ENCODE peak calls at places on chromosomes 1 and 21, in ten cellular contexts. One of them, this sample, is unnamed.

GRCh38 chr21:38440746-38441145 is 57.5 kb downstream of the ERG start:
- DNase-seq in Calu3: no peak
- DNase-seq in brain microvascular endothelial cell: peak; percentile 94
- DNase-seq in skeletal muscle cell: peak; percentile 61
- DNase-seq in iPS-NIHi11: no peak
- DNase-seq in left ventricle myocardium inferior: no peak
- DNase-seq in AG10803: peak; percentile 80
- DNase-seq in natural killer cell: no peak
- DNase-seq in fibroblast of mammary gland: peak; percentile 28
- DNase-seq in germinal center: no peak
- DNase-seq in this sample: peak; percentile 91

GRCh38 chr1:170668301-170668789 is 4.4 kb downstream of the PRRX1 start:
- DNase-seq in iPS-NIHi11: no peak
- DNase-seq in AG10803: peak; percentile 59
- DNase-seq in Calu3: peak; percentile 41
- DNase-seq in fibroblast of mammary gland: peak; percentile 83
- DNase-seq in left ventricle myocardium inferior: no peak
- DNase-seq in brain microvascular endothelial cell: peak; percentile 22
- DNase-seq in natural killer cell: no peak
- DNase-seq in skeletal muscle cell: no peak
- DNase-seq in germinal center: no peak
- DNase-seq in this sample: peak; percentile 69

GRCh38 chr1:41900611-41901444 is 17.9 kb downstream of the HIVEP3 start:
- DNase-seq in AG10803: peak; percentile 66
- DNase-seq in skeletal muscle cell: no peak
- DNase-seq in left ventricle myocardium inferior: no peak
- DNase-seq in germinal center: no peak
- DNase-seq in Calu3: no peak
- DNase-seq in fibroblast of mammary gland: peak; percentile 49
- DNase-seq in natural killer cell: no peak
- DNase-seq in iPS-NIHi11: no peak
- DNase-seq in brain microvascular endothelial cell: no peak
- DNase-seq in this sample: peak; percentile 47

GRCh38 chr1:20087668-20088067 is 17.7 kb downstream of the PLA2G5 start:
- DNase-seq in skeletal muscle cell: no peak
- DNase-seq in left ventricle myocardium inferior: no peak
- DNase-seq in natural killer cell: no peak
- DNase-seq in iPS-NIHi11: peak; percentile 45
- DNase-seq in fibroblast of mammary gland: no peak
- DNase-seq in Calu3: no peak
- DNase-seq in brain microvascular endothelial cell: no peak
- DNase-seq in germinal center: peak; percentile 56
- DNase-seq in AG10803: no peak
- DNase-seq in this sample: no peak

GRCh38 chr1:114485286-114485685 is 25.7 kb downstream of the TRIM33 start:
- DNase-seq in Calu3: no peak
- DNase-seq in natural killer cell: no peak
- DNase-seq in germinal center: no peak
- DNase-seq in fibroblast of mammary gland: peak; percentile 28
- DNase-seq in brain microvascular endothelial cell: no peak
- DNase-seq in skeletal muscle cell: no peak
- DNase-seq in left ventricle myocardium inferior: no peak
- DNase-seq in AG10803: no peak
- DNase-seq in iPS-NIHi11: no peak
- DNase-seq in this sample: no peak

GRCh38 chr1:10841059-10841458 is 44.6 kb upstream of the CASZ1 start:
- DNase-seq in germinal center: no peak
- DNase-seq in AG10803: no peak
- DNase-seq in brain microvascular endothelial cell: no peak
- DNase-seq in skeletal muscle cell: no peak
- DNase-seq in iPS-NIHi11: no peak
- DNase-seq in left ventricle myocardium inferior: no peak
- DNase-seq in natural killer cell: no peak
- DNase-seq in Calu3: no peak
- DNase-seq in fibroblast of mammary gland: no peak
- DNase-seq in this sample: no peak

GRCh38 chr1:90879281-90879680 is 142.6 kb downstream of the ZNF644 start:
- DNase-seq in AG10803: peak; percentile 7
- DNase-seq in iPS-NIHi11: no peak
- DNase-seq in Calu3: no peak
- DNase-seq in skeletal muscle cell: no peak
- DNase-seq in left ventricle myocardium inferior: no peak
- DNase-seq in brain microvascular endothelial cell: no peak
- DNase-seq in natural killer cell: no peak
- DNase-seq in fibroblast of mammary gland: peak; percentile 8
- DNase-seq in germinal center: no peak
- DNase-seq in this sample: peak; percentile 8

GRCh38 chr1:54095543-54096286 is 42.3 kb downstream of the TCEANC2 start:
- DNase-seq in Calu3: no peak
- DNase-seq in natural killer cell: no peak
- DNase-seq in brain microvascular endothelial cell: no peak
- DNase-seq in iPS-NIHi11: no peak
- DNase-seq in left ventricle myocardium inferior: no peak
- DNase-seq in skeletal muscle cell: no peak
- DNase-seq in fibroblast of mammary gland: no peak
- DNase-seq in germinal center: no peak
- DNase-seq in AG10803: no peak
- DNase-seq in this sample: no peak

GRCh38 chr21:30831194-30831765 is 1.7 kb upstream of the KRTAP7-1 start:
- DNase-seq in brain microvascular endothelial cell: peak; percentile 8
- DNase-seq in germinal center: peak; percentile 23
- DNase-seq in Calu3: no peak
- DNase-seq in left ventricle myocardium inferior: no peak
- DNase-seq in AG10803: no peak
- DNase-seq in skeletal muscle cell: no peak
- DNase-seq in iPS-NIHi11: peak; percentile 65
- DNase-seq in natural killer cell: no peak
- DNase-seq in fibroblast of mammary gland: peak; percentile 25
- DNase-seq in this sample: no peak

GRCh38 chr1:225415307-225415706 is 12.5 kb downstream of the LBR start:
- DNase-seq in left ventricle myocardium inferior: no peak
- DNase-seq in iPS-NIHi11: no peak
- DNase-seq in germinal center: no peak
- DNase-seq in brain microvascular endothelial cell: no peak
- DNase-seq in Calu3: no peak
- DNase-seq in fibroblast of mammary gland: no peak
- DNase-seq in skeletal muscle cell: no peak
- DNase-seq in AG10803: no peak
- DNase-seq in natural killer cell: no peak
- DNase-seq in this sample: no peak

GRCh38 chr21:41482321-41482720 is 25.6 kb downstream of the TMPRSS2 start:
- DNase-seq in left ventricle myocardium inferior: no peak
- DNase-seq in iPS-NIHi11: no peak
- DNase-seq in skeletal muscle cell: peak; percentile 41
- DNase-seq in germinal center: no peak
- DNase-seq in fibroblast of mammary gland: peak; percentile 70
- DNase-seq in brain microvascular endothelial cell: peak; percentile 11
- DNase-seq in natural killer cell: no peak
- DNase-seq in AG10803: peak; percentile 59
- DNase-seq in Calu3: no peak
- DNase-seq in this sample: peak; percentile 59

GRCh38 chr1:37257646-37258045 is 216.7 kb upstream of the ZC3H12A start:
- DNase-seq in brain microvascular endothelial cell: no peak
- DNase-seq in left ventricle myocardium inferior: no peak
- DNase-seq in fibroblast of mammary gland: no peak
- DNase-seq in natural killer cell: no peak
- DNase-seq in AG10803: no peak
- DNase-seq in Calu3: no peak
- DNase-seq in iPS-NIHi11: no peak
- DNase-seq in skeletal muscle cell: no peak
- DNase-seq in germinal center: no peak
- DNase-seq in this sample: no peak

GRCh38 chr1:207050428-207050767 is 610 bp downstream of the YOD1 start:
- DNase-seq in skeletal muscle cell: no peak
- DNase-seq in Calu3: no peak
- DNase-seq in germinal center: peak; percentile 32
- DNase-seq in iPS-NIHi11: peak; percentile 55
- DNase-seq in brain microvascular endothelial cell: no peak
- DNase-seq in natural killer cell: no peak
- DNase-seq in fibroblast of mammary gland: no peak
- DNase-seq in left ventricle myocardium inferior: no peak
- DNase-seq in AG10803: no peak
- DNase-seq in this sample: no peak

GRCh38 chr21:39969691-39970364 is 102.6 kb downstream of the PCP4 start:
- DNase-seq in AG10803: no peak
- DNase-seq in germinal center: no peak
- DNase-seq in brain microvascular endothelial cell: no peak
- DNase-seq in natural killer cell: no peak
- DNase-seq in iPS-NIHi11: no peak
- DNase-seq in skeletal muscle cell: no peak
- DNase-seq in Calu3: no peak
- DNase-seq in left ventricle myocardium inferior: no peak
- DNase-seq in fibroblast of mammary gland: no peak
- DNase-seq in this sample: no peak

GRCh38 chr21:15009964-15010363 is 54.8 kb downstream of the NRIP1 start:
- DNase-seq in left ventricle myocardium inferior: no peak
- DNase-seq in Calu3: no peak
- DNase-seq in brain microvascular endothelial cell: peak; percentile 66
- DNase-seq in AG10803: peak; percentile 66
- DNase-seq in fibroblast of mammary gland: peak; percentile 69
- DNase-seq in skeletal muscle cell: no peak
- DNase-seq in iPS-NIHi11: no peak
- DNase-seq in natural killer cell: no peak
- DNase-seq in germinal center: no peak
- DNase-seq in this sample: peak; percentile 81

GRCh38 chr1:117534995-117535467 is 70.8 kb upstream of the TENT5C start:
- DNase-seq in AG10803: peak; percentile 75
- DNase-seq in germinal center: peak; percentile 41
- DNase-seq in Calu3: peak; percentile 35
- DNase-seq in brain microvascular endothelial cell: peak; percentile 62
- DNase-seq in fibroblast of mammary gland: peak; percentile 78
- DNase-seq in left ventricle myocardium inferior: no peak
- DNase-seq in iPS-NIHi11: peak; percentile 70
- DNase-seq in skeletal muscle cell: peak; percentile 30
- DNase-seq in natural killer cell: no peak
- DNase-seq in this sample: peak; percentile 51

GRCh38 chr1:195745170-195746009 is 862.9 kb downstream of the KCNT2 start:
- DNase-seq in Calu3: no peak
- DNase-seq in germinal center: no peak
- DNase-seq in iPS-NIHi11: no peak
- DNase-seq in brain microvascular endothelial cell: no peak
- DNase-seq in left ventricle myocardium inferior: no peak
- DNase-seq in natural killer cell: no peak
- DNase-seq in fibroblast of mammary gland: no peak
- DNase-seq in skeletal muscle cell: no peak
- DNase-seq in AG10803: no peak
- DNase-seq in this sample: no peak

GRCh38 chr1:161727343-161727924 is 6.1 kb downstream of the FCRLB start:
- DNase-seq in left ventricle myocardium inferior: no peak
- DNase-seq in brain microvascular endothelial cell: peak; percentile 79
- DNase-seq in skeletal muscle cell: peak; percentile 68
- DNase-seq in iPS-NIHi11: peak; percentile 28
- DNase-seq in AG10803: peak; percentile 93
- DNase-seq in natural killer cell: peak; percentile 40
- DNase-seq in fibroblast of mammary gland: peak; percentile 84
- DNase-seq in Calu3: no peak
- DNase-seq in germinal center: peak; percentile 13
- DNase-seq in this sample: peak; percentile 87

GRCh38 chr21:39180429-39181019 is 2.7 kb downstream of the PSMG1 start:
- DNase-seq in fibroblast of mammary gland: no peak
- DNase-seq in germinal center: no peak
- DNase-seq in AG10803: peak; percentile 12
- DNase-seq in natural killer cell: no peak
- DNase-seq in Calu3: no peak
- DNase-seq in skeletal muscle cell: no peak
- DNase-seq in left ventricle myocardium inferior: no peak
- DNase-seq in brain microvascular endothelial cell: no peak
- DNase-seq in iPS-NIHi11: no peak
- DNase-seq in this sample: no peak

GRCh38 chr1:87329051-87329755 is 523 bp downstream of the LMO4 start:
- DNase-seq in left ventricle myocardium inferior: peak; percentile 31
- DNase-seq in iPS-NIHi11: peak; percentile 35
- DNase-seq in skeletal muscle cell: no peak
- DNase-seq in natural killer cell: peak; percentile 42
- DNase-seq in brain microvascular endothelial cell: peak; percentile 29
- DNase-seq in AG10803: peak; percentile 35
- DNase-seq in germinal center: peak; percentile 63
- DNase-seq in Calu3: peak; percentile 37
- DNase-seq in fibroblast of mammary gland: peak; percentile 51
- DNase-seq in this sample: peak; percentile 67

GRCh38 chr1:174005032-174005431 is 17.1 kb downstream of the RC3H1 start:
- DNase-seq in germinal center: peak; percentile 16
- DNase-seq in fibroblast of mammary gland: peak; percentile 76
- DNase-seq in left ventricle myocardium inferior: no peak
- DNase-seq in iPS-NIHi11: no peak
- DNase-seq in Calu3: no peak
- DNase-seq in skeletal muscle cell: peak; percentile 69
- DNase-seq in brain microvascular endothelial cell: no peak
- DNase-seq in AG10803: peak; percentile 52
- DNase-seq in natural killer cell: no peak
- DNase-seq in this sample: peak; percentile 20

GRCh38 chr1:230176871-230177411 is 109.9 kb downstream of the GALNT2 start:
- DNase-seq in natural killer cell: no peak
- DNase-seq in Calu3: no peak
- DNase-seq in AG10803: peak; percentile 44
- DNase-seq in germinal center: no peak
- DNase-seq in iPS-NIHi11: no peak
- DNase-seq in fibroblast of mammary gland: peak; percentile 73
- DNase-seq in left ventricle myocardium inferior: peak; percentile 80
- DNase-seq in skeletal muscle cell: no peak
- DNase-seq in brain microvascular endothelial cell: no peak
- DNase-seq in this sample: no peak

This sample was measured in astrocyte of the spinal cord.